ENCODE peak calls at places on chromosomes 12 and 14, in six cellular contexts. C, G, T, Z, X and D are unnamed samples.
A peak's percentile ranks its signal among the peaks of the same experiment; 100 is the strongest.

GRCh38 chr12:92624236-92624635 is 78.6 kb upstream of the PLEKHG7 start:
- DNase-seq in C (peak; percentile 47), G (no peak), T (no peak), Z (no peak), X (no peak), D (peak; percentile 79)

GRCh38 chr12:129994634-129995033 is 90.8 kb upstream of the TMEM132D start:
- DNase-seq in C (no peak), G (no peak), T (no peak), Z (no peak), X (no peak), D (no peak)

GRCh38 chr14:33127531-33127930 is 188.9 kb downstream of the NPAS3 start:
- DNase-seq in C (no peak), G (no peak), T (peak; percentile 11), Z (peak; percentile 13), X (no peak), D (peak; percentile 56)

GRCh38 chr12:120649442-120650248 is 9.2 kb downstream of the CABP1 start:
- DNase-seq in C (no peak), G (no peak), T (no peak), Z (peak; percentile 58), X (no peak), D (no peak)

GRCh38 chr12:67758119-67758873 is 109.8 kb downstream of the DYRK2 start:
- DNase-seq in C (no peak), G (no peak), T (no peak), Z (peak; percentile 7), X (peak; percentile 15), D (no peak)

GRCh38 chr12:49415426-49416040 is 48.3 kb downstream of the SPATS2 start:
- DNase-seq in C (no peak), G (no peak), T (no peak), Z (no peak), X (no peak), D (no peak)

GRCh38 chr14:72904840-72905561 is 11.1 kb upstream of the DPF3 start:
- DNase-seq in C (peak; percentile 73), G (no peak), T (no peak), Z (peak; percentile 71), X (peak; percentile 79), D (peak; percentile 90)

GRCh38 chr12:63415357-63415756 is 252.9 kb downstream of the DPY19L2 start:
- DNase-seq in C (no peak), G (no peak), T (no peak), Z (no peak), X (no peak), D (no peak)

GRCh38 chr12:46998811-46999368 is 80.5 kb upstream of the PCED1B start:
- DNase-seq in C (no peak), G (no peak), T (peak; percentile 20), Z (no peak), X (no peak), D (peak; percentile 86)

GRCh38 chr14:97219356-97220017 is 422.3 kb downstream of the VRK1 start:
- DNase-seq in C (no peak), G (peak; percentile 2), T (no peak), Z (no peak), X (no peak), D (no peak)

GRCh38 chr12:60921541-60921940 is 1325.7 kb downstream of the SLC16A7 start:
- DNase-seq in C (no peak), G (no peak), T (no peak), Z (no peak), X (no peak), D (no peak)

GRCh38 chr14:89123851-89124250 is 293.2 kb downstream of the FOXN3 start:
- DNase-seq in C (no peak), G (no peak), T (no peak), Z (no peak), X (no peak), D (no peak)

GRCh38 chr12:54390668-54391551 is 6.4 kb upstream of the ZNF385A start:
- DNase-seq in C (peak; percentile 75), G (peak; percentile 59), T (no peak), Z (peak; percentile 91), X (peak; percentile 71), D (peak; percentile 33)

GRCh38 chr12:69546693-69547438 is 38.4 kb upstream of the CCT2 start:
- DNase-seq in C (no peak), G (no peak), T (no peak), Z (no peak), X (no peak), D (no peak)

GRCh38 chr14:39593339-39593738 is 161.1 kb upstream of the FBXO33 start:
- DNase-seq in C (no peak), G (no peak), T (no peak), Z (no peak), X (no peak), D (peak; percentile 23)

GRCh38 chr12:71799105-71799504 is 40.5 kb upstream of the TBC1D15 start:
- DNase-seq in C (peak; percentile 18), G (no peak), T (peak; percentile 22), Z (no peak), X (no peak), D (peak; percentile 55)

GRCh38 chr12:50101663-50102062 is 2.1 kb upstream of the GPD1 start:
- DNase-seq in C (peak; percentile 68), G (no peak), T (no peak), Z (peak; percentile 48), X (peak; percentile 20), D (peak; percentile 50)

GRCh38 chr14:42872775-42873174 is 1266.1 kb downstream of the LRFN5 start:
- DNase-seq in C (no peak), G (no peak), T (no peak), Z (no peak), X (no peak), D (no peak)